ENCODE peak calls at places on chromosomes 2 and 18, in four cellular contexts. One of them, this sample, is unnamed.
A peak's percentile ranks its signal among the peaks of the same experiment; 100 is the strongest.

GRCh38 chr2:200314976-200315567 is 8.6 kb downstream of the SPATS2L start:
- DNase-seq in naive thymus-derived CD4-positive, alpha-beta T cell: no peak
- DNase-seq in breast epithelium: no peak
- DNase-seq in T-helper 17 cell: no peak
- DNase-seq in this sample: no peak

GRCh38 chr2:233546774-233547173 is 19.8 kb downstream of the USP40 start:
- DNase-seq in T-helper 17 cell: no peak
- DNase-seq in naive thymus-derived CD4-positive, alpha-beta T cell: no peak
- DNase-seq in breast epithelium: no peak
- DNase-seq in this sample: no peak

GRCh38 chr2:225120175-225120574 is 77.9 kb upstream of the DOCK10 start:
- DNase-seq in T-helper 17 cell: no peak
- DNase-seq in naive thymus-derived CD4-positive, alpha-beta T cell: no peak
- DNase-seq in breast epithelium: no peak
- DNase-seq in this sample: no peak

GRCh38 chr2:193566276-193566675 is 1371.5 kb upstream of the TMEFF2 start:
- DNase-seq in breast epithelium: no peak
- DNase-seq in T-helper 17 cell: no peak
- DNase-seq in naive thymus-derived CD4-positive, alpha-beta T cell: no peak
- DNase-seq in this sample: no peak

GRCh38 chr18:57836557-57836956 is 33.4 kb upstream of the ATP8B1 start:
- DNase-seq in naive thymus-derived CD4-positive, alpha-beta T cell: no peak
- DNase-seq in breast epithelium: no peak
- DNase-seq in T-helper 17 cell: no peak
- DNase-seq in this sample: no peak

GRCh38 chr2:203394519-203395227 is 66.5 kb downstream of the ABI2 start:
- DNase-seq in T-helper 17 cell: no peak
- DNase-seq in naive thymus-derived CD4-positive, alpha-beta T cell: no peak
- DNase-seq in breast epithelium: no peak
- DNase-seq in this sample: no peak

GRCh38 chr2:11127791-11128190 is 27.5 kb upstream of the SLC66A3 start:
- DNase-seq in naive thymus-derived CD4-positive, alpha-beta T cell: no peak
- DNase-seq in breast epithelium: no peak
- DNase-seq in T-helper 17 cell: no peak
- DNase-seq in this sample: peak; percentile 64

GRCh38 chr18:76495435-76496199 is 575 bp upstream of the ZNF516 start:
- DNase-seq in naive thymus-derived CD4-positive, alpha-beta T cell: peak; percentile 26
- DNase-seq in breast epithelium: no peak
- DNase-seq in T-helper 17 cell: no peak
- DNase-seq in this sample: no peak

GRCh38 chr2:30847841-30848240 is 40.6 kb upstream of the CAPN13 start:
- DNase-seq in T-helper 17 cell: no peak
- DNase-seq in breast epithelium: no peak
- DNase-seq in naive thymus-derived CD4-positive, alpha-beta T cell: no peak
- DNase-seq in this sample: no peak

GRCh38 chr2:36339819-36340218 is 15.8 kb upstream of the CRIM1 start:
- DNase-seq in T-helper 17 cell: no peak
- DNase-seq in naive thymus-derived CD4-positive, alpha-beta T cell: no peak
- DNase-seq in breast epithelium: no peak
- DNase-seq in this sample: no peak

GRCh38 chr2:177015526-177015925 is 197.1 kb upstream of the HNRNPA3 start:
- DNase-seq in naive thymus-derived CD4-positive, alpha-beta T cell: no peak
- DNase-seq in T-helper 17 cell: no peak
- DNase-seq in breast epithelium: no peak
- DNase-seq in this sample: no peak

GRCh38 chr2:236343400-236344161 is 79.4 kb upstream of the ASB18 start:
- DNase-seq in breast epithelium: peak; percentile 53
- DNase-seq in naive thymus-derived CD4-positive, alpha-beta T cell: peak; percentile 60
- DNase-seq in T-helper 17 cell: no peak
- DNase-seq in this sample: peak; percentile 26

GRCh38 chr2:33391582-33392255 is 84.7 kb upstream of the RASGRP3 start:
- DNase-seq in naive thymus-derived CD4-positive, alpha-beta T cell: no peak
- DNase-seq in T-helper 17 cell: no peak
- DNase-seq in breast epithelium: no peak
- DNase-seq in this sample: no peak

GRCh38 chr18:45920367-45920766 is 46.8 kb downstream of the EPG5 start:
- DNase-seq in naive thymus-derived CD4-positive, alpha-beta T cell: no peak
- DNase-seq in T-helper 17 cell: no peak
- DNase-seq in breast epithelium: peak; percentile 82
- DNase-seq in this sample: no peak

GRCh38 chr2:120624738-120625446 is 110.8 kb upstream of the GLI2 start:
- DNase-seq in T-helper 17 cell: no peak
- DNase-seq in naive thymus-derived CD4-positive, alpha-beta T cell: no peak
- DNase-seq in breast epithelium: no peak
- DNase-seq in this sample: no peak

GRCh38 chr18:13568443-13569392 is 157.6 kb downstream of the FAM210A start:
- DNase-seq in breast epithelium: no peak
- DNase-seq in T-helper 17 cell: no peak
- DNase-seq in naive thymus-derived CD4-positive, alpha-beta T cell: no peak
- DNase-seq in this sample: no peak

GRCh38 chr18:70448588-70448987 is 159.7 kb downstream of the SOCS6 start:
- DNase-seq in naive thymus-derived CD4-positive, alpha-beta T cell: no peak
- DNase-seq in breast epithelium: no peak
- DNase-seq in T-helper 17 cell: no peak
- DNase-seq in this sample: no peak

GRCh38 chr18:57543560-57543959 is 42.9 kb downstream of the FECH start:
- DNase-seq in naive thymus-derived CD4-positive, alpha-beta T cell: no peak
- DNase-seq in T-helper 17 cell: no peak
- DNase-seq in breast epithelium: no peak
- DNase-seq in this sample: no peak

GRCh38 chr2:158034198-158034831 is 67.4 kb upstream of the UPP2 start:
- DNase-seq in breast epithelium: no peak
- DNase-seq in naive thymus-derived CD4-positive, alpha-beta T cell: no peak
- DNase-seq in T-helper 17 cell: no peak
- DNase-seq in this sample: peak; percentile 20

GRCh38 chr2:219731173-219731572 is 103.7 kb downstream of the SLC4A3 start:
- DNase-seq in T-helper 17 cell: no peak
- DNase-seq in breast epithelium: no peak
- DNase-seq in naive thymus-derived CD4-positive, alpha-beta T cell: no peak
- DNase-seq in this sample: no peak